ENCODE peak calls at places on chromosomes 4 and X, in six cellular contexts. One of them, this sample, is unnamed.

GRCh38 chrX:111914398-111915092 is 38.6 kb downstream of the TRPC5OS start:
- DNase-seq in breast epithelium: no peak
- DNase-seq in transverse colon: no peak
- DNase-seq in C1 segment of cervical spinal cord: no peak
- DNase-seq in CD4-positive, alpha-beta T cell: no peak
- DNase-seq in NCI-H460: no peak
- DNase-seq in this sample: no peak

GRCh38 chr4:6724461-6725111 is 8.6 kb downstream of the BLOC1S4 start:
- DNase-seq in C1 segment of cervical spinal cord: peak; percentile 53
- DNase-seq in breast epithelium: peak; percentile 52
- DNase-seq in CD4-positive, alpha-beta T cell: no peak
- DNase-seq in transverse colon: no peak
- DNase-seq in NCI-H460: no peak
- DNase-seq in this sample: no peak

GRCh38 chr4:55013431-55013955 is 111.9 kb downstream of the KDR start:
- DNase-seq in CD4-positive, alpha-beta T cell: no peak
- DNase-seq in breast epithelium: no peak
- DNase-seq in transverse colon: no peak
- DNase-seq in NCI-H460: no peak
- DNase-seq in C1 segment of cervical spinal cord: no peak
- DNase-seq in this sample: no peak

GRCh38 chr4:77095101-77095826 is 19.5 kb upstream of the CCNI start:
- DNase-seq in C1 segment of cervical spinal cord: peak; percentile 48
- DNase-seq in breast epithelium: peak; percentile 74
- DNase-seq in NCI-H460: peak; percentile 64
- DNase-seq in transverse colon: peak; percentile 84
- DNase-seq in CD4-positive, alpha-beta T cell: peak; percentile 69
- DNase-seq in this sample: peak; percentile 62

GRCh38 chr4:1910643-1911042 is 39.5 kb downstream of the NSD2 start:
- DNase-seq in CD4-positive, alpha-beta T cell: no peak
- DNase-seq in NCI-H460: peak; percentile 43
- DNase-seq in breast epithelium: no peak
- DNase-seq in transverse colon: peak; percentile 57
- DNase-seq in C1 segment of cervical spinal cord: peak; percentile 13
- DNase-seq in this sample: no peak

GRCh38 chr4:113739197-113739596 is 22.3 kb downstream of the CAMK2D start:
- DNase-seq in CD4-positive, alpha-beta T cell: no peak
- DNase-seq in C1 segment of cervical spinal cord: no peak
- DNase-seq in NCI-H460: no peak
- DNase-seq in breast epithelium: no peak
- DNase-seq in transverse colon: no peak
- DNase-seq in this sample: no peak

GRCh38 chr4:142312391-142312790 is 533.7 kb downstream of the INPP4B start:
- DNase-seq in transverse colon: no peak
- DNase-seq in NCI-H460: no peak
- DNase-seq in breast epithelium: peak; percentile 24
- DNase-seq in CD4-positive, alpha-beta T cell: no peak
- DNase-seq in C1 segment of cervical spinal cord: no peak
- DNase-seq in this sample: no peak

GRCh38 chr4:96025031-96025430 is 185.1 kb downstream of the PDHA2 start:
- DNase-seq in NCI-H460: no peak
- DNase-seq in transverse colon: no peak
- DNase-seq in breast epithelium: no peak
- DNase-seq in C1 segment of cervical spinal cord: no peak
- DNase-seq in CD4-positive, alpha-beta T cell: no peak
- DNase-seq in this sample: no peak

GRCh38 chrX:37350034-37350365 is 836 bp downstream of the PRRG1 start:
- DNase-seq in breast epithelium: no peak
- DNase-seq in NCI-H460: no peak
- DNase-seq in C1 segment of cervical spinal cord: no peak
- DNase-seq in CD4-positive, alpha-beta T cell: no peak
- DNase-seq in transverse colon: no peak
- DNase-seq in this sample: no peak

GRCh38 chrX:124268099-124268498 is 64.4 kb upstream of the TEX13D start:
- DNase-seq in breast epithelium: no peak
- DNase-seq in transverse colon: no peak
- DNase-seq in NCI-H460: no peak
- DNase-seq in C1 segment of cervical spinal cord: no peak
- DNase-seq in CD4-positive, alpha-beta T cell: no peak
- DNase-seq in this sample: no peak

GRCh38 chr4:184111433-184111832 is 106.2 kb downstream of the ENPP6 start:
- DNase-seq in NCI-H460: no peak
- DNase-seq in transverse colon: no peak
- DNase-seq in breast epithelium: no peak
- DNase-seq in CD4-positive, alpha-beta T cell: no peak
- DNase-seq in C1 segment of cervical spinal cord: no peak
- DNase-seq in this sample: no peak

GRCh38 chr4:74471228-74471627 is 26.3 kb downstream of the AREG start:
- DNase-seq in NCI-H460: no peak
- DNase-seq in CD4-positive, alpha-beta T cell: no peak
- DNase-seq in breast epithelium: no peak
- DNase-seq in transverse colon: no peak
- DNase-seq in C1 segment of cervical spinal cord: no peak
- DNase-seq in this sample: no peak

GRCh38 chrX:42544883-42545282 is 233.1 kb downstream of the PPP1R2C start:
- DNase-seq in C1 segment of cervical spinal cord: no peak
- DNase-seq in CD4-positive, alpha-beta T cell: no peak
- DNase-seq in NCI-H460: no peak
- DNase-seq in transverse colon: no peak
- DNase-seq in breast epithelium: no peak
- DNase-seq in this sample: no peak

GRCh38 chrX:150547511-150548115 is 20.8 kb upstream of the MTM1 start:
- DNase-seq in breast epithelium: peak; percentile 41
- DNase-seq in CD4-positive, alpha-beta T cell: no peak
- DNase-seq in NCI-H460: no peak
- DNase-seq in transverse colon: peak; percentile 68
- DNase-seq in C1 segment of cervical spinal cord: peak; percentile 85
- DNase-seq in this sample: no peak

GRCh38 chr4:103895876-103896465 is 176.2 kb upstream of the TACR3 start:
- DNase-seq in C1 segment of cervical spinal cord: no peak
- DNase-seq in CD4-positive, alpha-beta T cell: no peak
- DNase-seq in NCI-H460: no peak
- DNase-seq in breast epithelium: no peak
- DNase-seq in transverse colon: no peak
- DNase-seq in this sample: no peak

GRCh38 chr4:86184216-86184915 is 175.5 kb downstream of the MAPK10 start:
- DNase-seq in CD4-positive, alpha-beta T cell: no peak
- DNase-seq in C1 segment of cervical spinal cord: no peak
- DNase-seq in breast epithelium: no peak
- DNase-seq in transverse colon: no peak
- DNase-seq in NCI-H460: no peak
- DNase-seq in this sample: no peak

GRCh38 chr4:141797966-141798365 is 161.6 kb downstream of the IL15 start:
- DNase-seq in breast epithelium: no peak
- DNase-seq in C1 segment of cervical spinal cord: no peak
- DNase-seq in NCI-H460: no peak
- DNase-seq in CD4-positive, alpha-beta T cell: no peak
- DNase-seq in transverse colon: no peak
- DNase-seq in this sample: no peak

GRCh38 chr4:121192013-121192412 is 27.9 kb upstream of the TNIP3 start:
- DNase-seq in transverse colon: no peak
- DNase-seq in CD4-positive, alpha-beta T cell: no peak
- DNase-seq in NCI-H460: no peak
- DNase-seq in C1 segment of cervical spinal cord: no peak
- DNase-seq in breast epithelium: no peak
- DNase-seq in this sample: no peak

GRCh38 chr4:155403886-155404285 is 27.1 kb upstream of the MAP9 start:
- DNase-seq in CD4-positive, alpha-beta T cell: no peak
- DNase-seq in C1 segment of cervical spinal cord: no peak
- DNase-seq in breast epithelium: no peak
- DNase-seq in NCI-H460: peak; percentile 41
- DNase-seq in transverse colon: no peak
- DNase-seq in this sample: no peak

GRCh38 chrX:19889582-19890342 is 2.4 kb upstream of the SH3KBP1 start:
- DNase-seq in CD4-positive, alpha-beta T cell: peak; percentile 46
- DNase-seq in transverse colon: peak; percentile 17
- DNase-seq in breast epithelium: no peak
- DNase-seq in C1 segment of cervical spinal cord: no peak
- DNase-seq in NCI-H460: peak; percentile 43
- DNase-seq in this sample: no peak

GRCh38 chr4:74386159-74386558 is 21.2 kb downstream of the EREG start:
- DNase-seq in breast epithelium: no peak
- DNase-seq in transverse colon: no peak
- DNase-seq in CD4-positive, alpha-beta T cell: no peak
- DNase-seq in NCI-H460: no peak
- DNase-seq in C1 segment of cervical spinal cord: no peak
- DNase-seq in this sample: no peak

GRCh38 chr4:86032476-86033022 is 327.3 kb downstream of the MAPK10 start:
- DNase-seq in CD4-positive, alpha-beta T cell: no peak
- DNase-seq in breast epithelium: peak; percentile 71
- DNase-seq in NCI-H460: no peak
- DNase-seq in transverse colon: no peak
- DNase-seq in C1 segment of cervical spinal cord: peak; percentile 15
- DNase-seq in this sample: no peak

GRCh38 chr4:834368-835147 is 8.6 kb upstream of the CPLX1 start:
- DNase-seq in C1 segment of cervical spinal cord: no peak
- DNase-seq in breast epithelium: no peak
- DNase-seq in NCI-H460: no peak
- DNase-seq in CD4-positive, alpha-beta T cell: no peak
- DNase-seq in transverse colon: no peak
- DNase-seq in this sample: no peak